ENCODE peak calls at places on chromosomes 11 and 22, in ten cellular contexts. One of them, this sample, is unnamed.
A peak's percentile ranks its signal among the peaks of the same experiment; 100 is the strongest.

GRCh38 chr22:20440637-20441591 is 3.3 kb upstream of the SCARF2 start:
- DNase-seq in AG04449: no peak
- DNase-seq in AG10803: no peak
- DNase-seq in fibroblast of pulmonary artery: no peak
- DNase-seq in tibial nerve: no peak
- DNase-seq in progenitor cell of endocrine pancreas: no peak
- DNase-seq in sciatic nerve: peak; percentile 37
- DNase-seq in amniotic epithelial cell: no peak
- DNase-seq in A172: no peak
- DNase-seq in stimulated activated CD4-positive, alpha-beta T cell treated with anti-CD3 and anti-CD28 coated beads, Interleukin-2, amount 100 ng/mL, for 24 hours: no peak
- DNase-seq in this sample: no peak

GRCh38 chr22:46066691-46067090 is 83.6 kb upstream of the PPARA start:
- DNase-seq in AG04449: no peak
- DNase-seq in AG10803: peak; percentile 59
- DNase-seq in fibroblast of pulmonary artery: no peak
- DNase-seq in tibial nerve: peak; percentile 19
- DNase-seq in progenitor cell of endocrine pancreas: no peak
- DNase-seq in sciatic nerve: peak; percentile 51
- DNase-seq in amniotic epithelial cell: no peak
- DNase-seq in A172: peak; percentile 47
- DNase-seq in stimulated activated CD4-positive, alpha-beta T cell treated with anti-CD3 and anti-CD28 coated beads, Interleukin-2, amount 100 ng/mL, for 24 hours: no peak
- DNase-seq in this sample: no peak

GRCh38 chr11:129460714-129461113 is 85.1 kb downstream of the BARX2 start:
- DNase-seq in AG04449: no peak
- DNase-seq in AG10803: no peak
- DNase-seq in fibroblast of pulmonary artery: no peak
- DNase-seq in tibial nerve: no peak
- DNase-seq in progenitor cell of endocrine pancreas: no peak
- DNase-seq in sciatic nerve: no peak
- DNase-seq in amniotic epithelial cell: no peak
- DNase-seq in A172: no peak
- DNase-seq in stimulated activated CD4-positive, alpha-beta T cell treated with anti-CD3 and anti-CD28 coated beads, Interleukin-2, amount 100 ng/mL, for 24 hours: no peak
- DNase-seq in this sample: no peak

GRCh38 chr11:65148657-65149056 is 14.3 kb upstream of the SYVN1 start:
- DNase-seq in AG04449: no peak
- DNase-seq in AG10803: no peak
- DNase-seq in fibroblast of pulmonary artery: no peak
- DNase-seq in tibial nerve: no peak
- DNase-seq in progenitor cell of endocrine pancreas: no peak
- DNase-seq in sciatic nerve: peak; percentile 44
- DNase-seq in amniotic epithelial cell: no peak
- DNase-seq in A172: no peak
- DNase-seq in stimulated activated CD4-positive, alpha-beta T cell treated with anti-CD3 and anti-CD28 coated beads, Interleukin-2, amount 100 ng/mL, for 24 hours: no peak
- DNase-seq in this sample: no peak

GRCh38 chr22:46577361-46578249 is 40.2 kb upstream of the CELSR1 start:
- DNase-seq in AG04449: no peak
- DNase-seq in AG10803: no peak
- DNase-seq in fibroblast of pulmonary artery: no peak
- DNase-seq in tibial nerve: no peak
- DNase-seq in progenitor cell of endocrine pancreas: no peak
- DNase-seq in sciatic nerve: peak; percentile 64
- DNase-seq in amniotic epithelial cell: no peak
- DNase-seq in A172: no peak
- DNase-seq in stimulated activated CD4-positive, alpha-beta T cell treated with anti-CD3 and anti-CD28 coated beads, Interleukin-2, amount 100 ng/mL, for 24 hours: peak; percentile 30
- DNase-seq in this sample: peak; percentile 46

GRCh38 chr11:58525037-58525614 is 17.2 kb upstream of the OR5B21 start:
- DNase-seq in AG04449: no peak
- DNase-seq in AG10803: no peak
- DNase-seq in fibroblast of pulmonary artery: peak; percentile 17
- DNase-seq in tibial nerve: no peak
- DNase-seq in progenitor cell of endocrine pancreas: no peak
- DNase-seq in sciatic nerve: no peak
- DNase-seq in amniotic epithelial cell: no peak
- DNase-seq in A172: no peak
- DNase-seq in stimulated activated CD4-positive, alpha-beta T cell treated with anti-CD3 and anti-CD28 coated beads, Interleukin-2, amount 100 ng/mL, for 24 hours: no peak
- DNase-seq in this sample: no peak

GRCh38 chr11:37770145-37770544 is 1172.1 kb upstream of the RAG2 start:
- DNase-seq in AG04449: no peak
- DNase-seq in AG10803: no peak
- DNase-seq in fibroblast of pulmonary artery: peak; percentile 28
- DNase-seq in tibial nerve: no peak
- DNase-seq in progenitor cell of endocrine pancreas: no peak
- DNase-seq in sciatic nerve: no peak
- DNase-seq in amniotic epithelial cell: no peak
- DNase-seq in A172: no peak
- DNase-seq in stimulated activated CD4-positive, alpha-beta T cell treated with anti-CD3 and anti-CD28 coated beads, Interleukin-2, amount 100 ng/mL, for 24 hours: no peak
- DNase-seq in this sample: no peak

GRCh38 chr22:28137036-28137435 is 218.0 kb upstream of the PITPNB start:
- DNase-seq in AG04449: no peak
- DNase-seq in AG10803: no peak
- DNase-seq in fibroblast of pulmonary artery: no peak
- DNase-seq in tibial nerve: no peak
- DNase-seq in progenitor cell of endocrine pancreas: no peak
- DNase-seq in sciatic nerve: no peak
- DNase-seq in amniotic epithelial cell: peak; percentile 61
- DNase-seq in A172: no peak
- DNase-seq in stimulated activated CD4-positive, alpha-beta T cell treated with anti-CD3 and anti-CD28 coated beads, Interleukin-2, amount 100 ng/mL, for 24 hours: no peak
- DNase-seq in this sample: no peak

This sample was measured in AG20443.